ENCODE peak calls at places on chromosomes 7 and 10, in five cellular contexts. S, Y, P, U and K are unnamed samples.

GRCh38 chr7:47693161-47693740 is 111.3 kb upstream of the TNS3 start:
- DNase-seq in S (peak; percentile 33), Y (no peak), P (no peak), U (no peak), K (no peak)

GRCh38 chr10:110077436-110078120 is 69.8 kb downstream of the ADD3 start:
- DNase-seq in S (no peak), Y (no peak), P (no peak), U (no peak), K (peak; percentile 30)

GRCh38 chr7:143381427-143382125 is 431 bp downstream of the ZYX start:
- DNase-seq in S (peak; percentile 74), Y (no peak), P (peak; percentile 3), U (peak; percentile 55), K (no peak)

GRCh38 chr10:69456880-69457693 is 5.8 kb downstream of the TSPAN15 start:
- DNase-seq in S (peak; percentile 69), Y (no peak), P (no peak), U (no peak), K (no peak)

GRCh38 chr7:131424219-131424822 is 96.6 kb downstream of the MKLN1 start:
- DNase-seq in S (peak; percentile 44), Y (no peak), P (no peak), U (peak; percentile 7), K (no peak)

GRCh38 chr7:149869867-149870266 is 3.9 kb upstream of the ATP6V0E2 start:
- DNase-seq in S (no peak), Y (peak; percentile 30), P (no peak), U (no peak), K (no peak)

GRCh38 chr7:54995631-54996340 is 23.0 kb upstream of the EGFR start:
- DNase-seq in S (peak; percentile 88), Y (no peak), P (no peak), U (peak; percentile 34), K (no peak)

GRCh38 chr10:69655124-69655867 is 25.2 kb downstream of the FAM241B start:
- DNase-seq in S (no peak), Y (no peak), P (no peak), U (no peak), K (no peak)

GRCh38 chr7:43856996-43857395 is 12.3 kb downstream of the MRPS24 start:
- DNase-seq in S (peak; percentile 58), Y (no peak), P (no peak), U (no peak), K (no peak)

GRCh38 chr10:102675887-102676616 is 31.8 kb downstream of the TRIM8 start:
- DNase-seq in S (peak; percentile 95), Y (no peak), P (no peak), U (peak; percentile 92), K (no peak)

GRCh38 chr7:105830405-105831218 is 45.8 kb downstream of the ATXN7L1 start:
- DNase-seq in S (peak; percentile 97), Y (no peak), P (no peak), U (peak; percentile 88), K (no peak)

GRCh38 chr7:132779164-132779563 is 202.9 kb upstream of the PLXNA4 start:
- DNase-seq in S (no peak), Y (no peak), P (peak; percentile 94), U (no peak), K (no peak)

GRCh38 chr10:108560488-108560887 is 1362.8 kb downstream of the XPNPEP1 start:
- DNase-seq in S (no peak), Y (no peak), P (no peak), U (no peak), K (no peak)

GRCh38 chr10:30092151-30092790 is 32.9 kb upstream of the JCAD start:
- DNase-seq in S (peak; percentile 62), Y (no peak), P (no peak), U (peak; percentile 24), K (no peak)

GRCh38 chr10:102743078-102743587 is 615 bp upstream of the WBP1L start:
- DNase-seq in S (no peak), Y (no peak), P (no peak), U (no peak), K (no peak)

GRCh38 chr10:56605043-56605442 is 244.0 kb upstream of the ZWINT start:
- DNase-seq in S (no peak), Y (no peak), P (no peak), U (no peak), K (no peak)

GRCh38 chr7:112866424-112866823 is 76.2 kb upstream of the TMEM168 start:
- DNase-seq in S (no peak), Y (no peak), P (no peak), U (no peak), K (no peak)

GRCh38 chr7:73521636-73522080 is 435 bp downstream of the BAZ1B start:
- DNase-seq in S (no peak), Y (peak; percentile 45), P (no peak), U (no peak), K (peak; percentile 52)

GRCh38 chr10:91672021-91672608 is 39.2 kb upstream of the PPP1R3C start:
- DNase-seq in S (peak; percentile 92), Y (no peak), P (peak; percentile 22), U (peak; percentile 37), K (no peak)

GRCh38 chr7:157415486-157415885 is 78.7 kb downstream of the DNAJB6 start:
- DNase-seq in S (no peak), Y (no peak), P (no peak), U (no peak), K (no peak)

GRCh38 chr10:126088144-126088543 is 191.8 kb downstream of the FANK1 start:
- DNase-seq in S (peak; percentile 82), Y (no peak), P (no peak), U (no peak), K (no peak)

GRCh38 chr7:23347007-23347681 is 48.0 kb downstream of the MALSU1 start:
- DNase-seq in S (peak; percentile 30), Y (no peak), P (no peak), U (no peak), K (no peak)

GRCh38 chr10:128660726-128661125 is 534.5 kb upstream of the MKI67 start:
- DNase-seq in S (no peak), Y (no peak), P (no peak), U (no peak), K (no peak)

GRCh38 chr7:158123214-158123613 is 464.4 kb downstream of the PTPRN2 start:
- DNase-seq in S (no peak), Y (no peak), P (no peak), U (no peak), K (no peak)

GRCh38 chr7:13117103-13117502 is 429.7 kb downstream of the ARL4A start:
- DNase-seq in S (peak; percentile 5), Y (no peak), P (no peak), U (no peak), K (no peak)

GRCh38 chr7:133633055-133633454 is 380.2 kb downstream of the EXOC4 start:
- DNase-seq in S (peak; percentile 47), Y (no peak), P (no peak), U (no peak), K (no peak)

GRCh38 chr10:80202934-80203834 is 2.2 kb downstream of the ANXA11 start:
- DNase-seq in S (peak; percentile 91), Y (peak; percentile 44), P (no peak), U (peak; percentile 54), K (no peak)

GRCh38 chr7:128781126-128781525 is 5.5 kb upstream of the OPN1SW start:
- DNase-seq in S (peak; percentile 54), Y (no peak), P (no peak), U (peak; percentile 38), K (no peak)